ENCODE peak calls at places on chromosome 17, in nine cellular contexts. Y, U, Q, O, N, G, P, J and Z are unnamed samples.
A peak's percentile ranks its signal among the peaks of the same experiment; 100 is the strongest.

GRCh38 chr17:82231562-82232321 is 2.9 kb downstream of the SLC16A3 start:
- DNase-seq in Y (peak; percentile 58), G (peak; percentile 87), Q (peak; percentile 60), O (peak; percentile 92), N (peak; percentile 92), U (peak; percentile 94), P (no peak), J (no peak), Z (no peak)

GRCh38 chr17:74276051-74276476 is 2.0 kb downstream of the DNAI2 start:
- DNase-seq in P (no peak), U (no peak), Y (no peak), O (peak; percentile 54), Q (peak; percentile 59), N (peak; percentile 87), J (peak; percentile 59), G (peak; percentile 67), Z (no peak)

GRCh38 chr17:63701477-63702222 is 1.7 kb upstream of the LIMD2 start:
- DNase-seq in O (peak; percentile 77), P (peak; percentile 73), U (peak; percentile 81), Y (no peak), Q (no peak), G (no peak), J (no peak), N (no peak), Z (peak; percentile 75)

GRCh38 chr17:56319531-56319930 is 166.3 kb downstream of the ANKFN1 start:
- DNase-seq in J (no peak), P (no peak), O (no peak), U (no peak), N (peak; percentile 13), G (peak; percentile 57), Y (peak; percentile 84), Q (peak; percentile 4), Z (no peak)

GRCh38 chr17:48541574-48542113 is 3.3 kb downstream of the HOXB2 start:
- DNase-seq in N (peak; percentile 85), O (peak; percentile 81), Y (no peak), Q (no peak), J (no peak), G (peak; percentile 62), U (no peak), P (peak; percentile 31), Z (peak; percentile 19)

GRCh38 chr17:4901648-4902344 is 1.1 kb downstream of the CHRNE start:
- DNase-seq in J (peak; percentile 64), N (no peak), G (no peak), U (peak; percentile 87), Q (peak; percentile 60), P (no peak), O (peak; percentile 77), Y (no peak), Z (no peak)

GRCh38 chr17:65243838-65244237 is 106.7 kb downstream of the RGS9 start:
- DNase-seq in U (no peak), P (no peak), Y (peak; percentile 91), N (peak; percentile 26), Q (peak; percentile 50), G (no peak), O (no peak), J (peak; percentile 57), Z (no peak)

GRCh38 chr17:32104158-32104557 is 38.1 kb upstream of the RHOT1 start:
- DNase-seq in Q (no peak), G (no peak), N (no peak), U (no peak), Y (no peak), J (no peak), O (no peak), P (no peak), Z (no peak)

GRCh38 chr17:37490638-37491614 is 1.2 kb downstream of the DUSP14 start:
- DNase-seq in P (no peak), Y (peak; percentile 87), G (peak; percentile 74), N (peak; percentile 84), J (peak; percentile 58), U (no peak), Q (peak; percentile 60), O (no peak), Z (no peak)

GRCh38 chr17:42009170-42009569 is 8.1 kb downstream of the DNAJC7 start:
- DNase-seq in Q (no peak), G (no peak), U (no peak), Y (no peak), N (no peak), O (no peak), P (no peak), J (peak; percentile 90), Z (no peak)

GRCh38 chr17:14469971-14470370 is 169.1 kb downstream of the HS3ST3B1 start:
- DNase-seq in O (no peak), Y (no peak), U (no peak), P (no peak), N (no peak), G (no peak), J (no peak), Q (no peak), Z (no peak)

GRCh38 chr17:3794890-3795757 is 5.9 kb downstream of the ITGAE start:
- DNase-seq in U (no peak), G (peak; percentile 49), N (no peak), Q (no peak), P (peak; percentile 32), O (no peak), Y (no peak), J (no peak), Z (peak; percentile 48)

GRCh38 chr17:41176744-41177387 is 1.2 kb downstream of the KRTAP4-2 start:
- DNase-seq in O (no peak), J (no peak), G (peak; percentile 3), Y (no peak), N (no peak), Q (no peak), P (no peak), U (no peak), Z (no peak)

GRCh38 chr17:1108810-1109605 is 70.8 kb downstream of the ABR start:
- DNase-seq in G (peak; percentile 48), Y (peak; percentile 38), O (peak; percentile 85), N (peak; percentile 75), P (peak; percentile 57), Q (no peak), J (no peak), U (peak; percentile 81), Z (peak; percentile 66)

GRCh38 chr17:59387351-59388069 is 56.1 kb downstream of the YPEL2 start:
- DNase-seq in Y (no peak), J (no peak), U (no peak), O (no peak), P (no peak), G (no peak), Q (no peak), N (no peak), Z (no peak)

GRCh38 chr17:40864661-40865380 is 2.2 kb downstream of the KRT12 start:
- DNase-seq in G (no peak), U (no peak), J (no peak), Y (no peak), P (no peak), Q (no peak), N (no peak), O (no peak), Z (no peak)

GRCh38 chr17:37478187-37478586 is 11.5 kb upstream of the DUSP14 start:
- DNase-seq in Q (no peak), O (peak; percentile 74), U (no peak), P (no peak), G (peak; percentile 75), J (no peak), Y (no peak), N (peak; percentile 84), Z (no peak)

GRCh38 chr17:78341559-78342437 is 18.1 kb downstream of the SOCS3 start:
- DNase-seq in Q (peak; percentile 98), G (peak; percentile 79), N (peak; percentile 89), O (peak; percentile 91), P (no peak), Y (peak; percentile 82), J (peak; percentile 83), U (peak; percentile 86), Z (no peak)

GRCh38 chr17:74429604-74430384 is 2.1 kb upstream of the GPRC5C start:
- DNase-seq in N (no peak), P (no peak), Q (no peak), J (no peak), U (peak; percentile 75), Y (peak; percentile 28), G (no peak), O (no peak), Z (no peak)

GRCh38 chr17:39677581-39678339 is 9.5 kb downstream of the PNMT start:
- DNase-seq in J (no peak), Q (no peak), P (no peak), Y (no peak), U (no peak), G (no peak), O (peak; percentile 74), N (no peak), Z (no peak)

GRCh38 chr17:2837147-2837561 is 40.9 kb downstream of the RAP1GAP2 start:
- DNase-seq in J (no peak), O (no peak), U (no peak), Q (no peak), Y (no peak), G (no peak), N (no peak), P (peak; percentile 19), Z (peak; percentile 33)

GRCh38 chr17:77315551-77316190 is 174.9 kb downstream of the SEC14L1 start:
- DNase-seq in J (no peak), O (no peak), U (peak; percentile 70), P (no peak), G (no peak), Q (no peak), N (peak; percentile 21), Y (peak; percentile 35), Z (no peak)

GRCh38 chr17:48486557-48486956 is 44.3 kb downstream of the HOXB1 start:
- DNase-seq in U (no peak), O (no peak), N (peak; percentile 93), P (no peak), J (no peak), Q (no peak), G (peak; percentile 99), Y (peak; percentile 93), Z (no peak)

GRCh38 chr17:64306850-64307463 is 43.9 kb upstream of the TEX2 start:
- DNase-seq in P (peak; percentile 60), Y (peak; percentile 89), J (peak; percentile 66), G (peak; percentile 64), U (peak; percentile 75), Q (peak; percentile 60), O (peak; percentile 77), N (peak; percentile 88), Z (peak; percentile 58)

GRCh38 chr17:34769049-34769448 is 189.7 kb downstream of the TMEM132E start:
- DNase-seq in Y (no peak), P (no peak), J (no peak), U (no peak), Q (no peak), G (no peak), O (no peak), N (no peak), Z (no peak)